ENCODE peak calls at places on chromosomes 12 and 14, in seven cellular contexts. O, V, N, X, D, I and B are unnamed samples.
A peak's percentile ranks its signal among the peaks of the same experiment; 100 is the strongest.

GRCh38 chr12:131950182-131950913 is 606 bp downstream of the EP400 start:
- DNase-seq in O (no peak), V (peak; percentile 17), N (peak; percentile 36), X (no peak), D (no peak), I (no peak), B (peak; percentile 39)

GRCh38 chr14:94481468-94482131 is 5.6 kb upstream of the SERPINA9 start:
- DNase-seq in O (no peak), V (peak; percentile 52), N (no peak), X (peak; percentile 9), D (no peak), I (no peak), B (no peak)

GRCh38 chr14:50659327-50659974 is 8.7 kb downstream of the SAV1 start:
- DNase-seq in O (no peak), V (peak; percentile 21), N (no peak), X (no peak), D (no peak), I (no peak), B (no peak)

GRCh38 chr12:8554451-8555195 is 13.9 kb upstream of the CLEC4E start:
- DNase-seq in O (no peak), V (peak; percentile 65), N (no peak), X (no peak), D (no peak), I (no peak), B (peak; percentile 55)

GRCh38 chr12:113396828-113397496 is 6.7 kb downstream of the SDS start:
- DNase-seq in O (no peak), V (no peak), N (no peak), X (no peak), D (no peak), I (no peak), B (no peak)

GRCh38 chr12:118213452-118213851 is 77.5 kb downstream of the PEBP1 start:
- DNase-seq in O (no peak), V (no peak), N (no peak), X (no peak), D (no peak), I (no peak), B (no peak)

GRCh38 chr12:95446511-95446910 is 27.4 kb upstream of the METAP2 start:
- DNase-seq in O (no peak), V (no peak), N (peak; percentile 48), X (no peak), D (no peak), I (peak; percentile 62), B (peak; percentile 80)

GRCh38 chr12:98572010-98572409 is 21.5 kb upstream of the SLC25A3 start:
- DNase-seq in O (peak; percentile 32), V (peak; percentile 6), N (no peak), X (no peak), D (no peak), I (no peak), B (peak; percentile 67)

GRCh38 chr12:113852695-113853490 is 113.2 kb downstream of the RBM19 start:
- DNase-seq in O (no peak), V (no peak), N (no peak), X (no peak), D (no peak), I (no peak), B (no peak)

GRCh38 chr14:48035836-48036235 is 360.4 kb upstream of the MDGA2 start:
- DNase-seq in O (no peak), V (no peak), N (no peak), X (no peak), D (no peak), I (no peak), B (peak; percentile 82)

GRCh38 chr14:52266179-52266578 is 1.3 kb upstream of the PTGDR start:
- DNase-seq in O (no peak), V (peak; percentile 45), N (no peak), X (peak; percentile 96), D (no peak), I (no peak), B (no peak)

GRCh38 chr12:1839464-1839863 is 19.1 kb downstream of the LRTM2 start:
- DNase-seq in O (no peak), V (no peak), N (no peak), X (no peak), D (no peak), I (no peak), B (no peak)

GRCh38 chr14:99258884-99259283 is 13.1 kb downstream of the BCL11B start:
- DNase-seq in O (no peak), V (no peak), N (no peak), X (no peak), D (no peak), I (no peak), B (no peak)

GRCh38 chr14:99260652-99261551 is 11.1 kb downstream of the BCL11B start:
- DNase-seq in O (no peak), V (no peak), N (no peak), X (no peak), D (no peak), I (no peak), B (no peak)

GRCh38 chr14:99260116-99260515 is 11.9 kb downstream of the BCL11B start:
- DNase-seq in O (no peak), V (no peak), N (no peak), X (no peak), D (no peak), I (no peak), B (no peak)

GRCh38 chr14:99258341-99258781 is 13.6 kb downstream of the BCL11B start:
- DNase-seq in O (no peak), V (no peak), N (no peak), X (no peak), D (no peak), I (no peak), B (peak; percentile 72)

GRCh38 chr14:99259327-99259726 is 12.7 kb downstream of the BCL11B start:
- DNase-seq in O (no peak), V (no peak), N (no peak), X (no peak), D (no peak), I (no peak), B (no peak)
- H3K4me3 ChIP-seq in O (no peak overlapping the region), V (no peak overlapping the region), N (no peak overlapping the region), X (peak overlapping the region; percentile 25), D (no peak overlapping the region), I (no peak overlapping the region), B (no peak overlapping the region)

GRCh38 chr12:58814036-58814435 is 106.3 kb downstream of the LRIG3 start:
- DNase-seq in O (no peak), V (no peak), N (no peak), X (no peak), D (no peak), I (no peak), B (peak; percentile 50)
- H3K4me3 ChIP-seq in O (no peak overlapping the region), V (no peak overlapping the region), N (no peak overlapping the region), X (no peak overlapping the region), D (no peak overlapping the region), I (no peak overlapping the region), B (no peak overlapping the region)

DNA sequence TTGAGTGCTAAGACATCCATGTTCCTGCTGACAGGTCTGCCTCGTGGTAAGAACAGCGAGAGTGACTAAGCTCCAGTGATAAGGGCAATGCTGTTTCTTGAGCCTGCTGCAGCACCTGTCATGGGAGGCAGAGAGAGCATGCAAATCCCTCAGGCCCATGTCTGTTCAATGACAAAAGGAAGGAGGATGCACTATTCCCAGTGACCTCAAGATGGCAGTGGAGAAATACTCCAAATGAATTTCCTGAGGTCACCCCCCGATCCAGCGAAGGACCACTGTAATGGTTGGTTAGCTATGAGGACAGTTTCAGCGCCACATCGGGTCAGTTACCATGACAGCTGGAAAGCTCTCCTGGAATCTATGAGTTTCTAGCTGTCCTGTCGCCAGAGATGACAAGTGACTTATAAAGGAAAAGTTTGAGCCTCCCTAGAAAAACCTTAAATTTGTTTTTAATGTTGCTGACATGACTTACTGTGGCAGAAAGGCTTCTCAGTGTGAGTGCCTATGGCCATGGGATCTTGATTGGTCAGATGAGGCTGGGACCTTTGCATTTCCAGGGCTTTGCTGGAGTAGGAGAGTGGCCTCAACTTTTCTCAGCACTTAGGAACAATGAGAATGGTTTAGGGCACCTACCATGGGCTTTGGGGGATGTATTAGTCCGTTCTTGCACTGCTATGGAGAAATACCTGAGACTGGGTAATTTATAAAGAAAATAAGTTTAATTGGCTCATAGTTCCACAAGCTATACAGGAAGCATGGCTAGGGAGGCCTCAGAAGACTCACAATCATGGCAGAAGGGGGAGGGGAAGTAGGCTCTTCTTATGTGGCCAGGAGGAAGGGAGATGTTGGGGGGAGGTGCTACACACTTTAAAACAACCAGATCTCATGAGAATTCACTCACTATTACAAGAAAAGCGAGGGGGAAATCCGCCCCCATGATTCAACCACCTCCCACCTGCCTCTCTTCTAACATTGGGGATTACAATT is 88.0 kb upstream of the TMEM260 start:
- DNase-seq in O (peak; percentile 21), V (peak; percentile 63), N (no peak), X (no peak), D (peak; percentile 16), I (peak; percentile 58), B (peak; percentile 97)
- H3K4me3 ChIP-seq in O (no peak overlapping the region), V (no peak overlapping the region), N (no peak overlapping the region), X (no peak overlapping the region), D (no peak overlapping the region), I (no peak overlapping the region), B (no peak overlapping the region)

GRCh38 chr12:68614772-68615171 is 4.1 kb downstream of the RAP1B start:
- DNase-seq in O (no peak), V (no peak), N (no peak), X (no peak), D (no peak), I (no peak), B (no peak)
- H3K4me3 ChIP-seq in O (no peak overlapping the region), V (no peak overlapping the region), N (no peak overlapping the region), X (no peak overlapping the region), D (no peak overlapping the region), I (no peak overlapping the region), B (no peak overlapping the region)

GRCh38 chr12:12086975-12087692 is 16.4 kb downstream of the BCL2L14 start:
- DNase-seq in O (no peak), V (no peak), N (no peak), X (no peak), D (no peak), I (no peak), B (peak; percentile 76)
- H3K4me3 ChIP-seq in O (no peak overlapping the region), V (no peak overlapping the region), N (no peak overlapping the region), X (no peak overlapping the region), D (no peak overlapping the region), I (no peak overlapping the region), B (peak overlapping the region; percentile 7)

GRCh38 chr14:99217066-99217465 is 54.9 kb downstream of the BCL11B start:
- DNase-seq in O (no peak), V (no peak), N (no peak), X (no peak), D (no peak), I (no peak), B (no peak)

GRCh38 chr14:99217556-99217955 is 54.4 kb downstream of the BCL11B start:
- DNase-seq in O (no peak), V (no peak), N (no peak), X (no peak), D (no peak), I (no peak), B (no peak)

GRCh38 chr14:99215277-99215676 is 56.7 kb downstream of the BCL11B start:
- DNase-seq in O (no peak), V (peak; percentile 25), N (no peak), X (peak; percentile 40), D (no peak), I (no peak), B (no peak)

GRCh38 chr14:99214701-99215100 is 57.3 kb downstream of the BCL11B start:
- DNase-seq in O (no peak), V (no peak), N (no peak), X (no peak), D (no peak), I (no peak), B (no peak)

DNA sequence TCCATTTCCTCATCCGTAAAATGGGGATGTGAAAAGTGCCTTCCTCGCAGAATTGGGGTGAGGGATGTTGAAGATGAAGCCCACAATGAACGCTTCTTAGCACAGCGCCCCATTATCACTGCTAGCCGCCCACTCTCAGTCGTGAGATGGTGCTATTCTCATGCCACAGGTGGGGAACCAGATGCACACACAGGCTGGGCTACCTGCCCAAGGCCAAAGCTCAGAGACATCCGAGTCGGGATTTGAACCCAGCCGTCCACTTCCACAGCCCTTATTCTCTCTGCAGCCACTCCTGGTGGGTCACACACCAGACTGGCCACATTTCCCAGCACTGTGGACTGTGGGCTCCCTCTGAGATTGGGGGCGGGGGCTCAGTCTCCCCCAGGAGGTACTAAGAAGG is 55.8 kb downstream of the BCL11B start:
- DNase-seq in O (no peak), V (no peak), N (no peak), X (no peak), D (no peak), I (no peak), B (no peak)
- H3K4me3 ChIP-seq in O (no peak overlapping the region), V (no peak overlapping the region), N (no peak overlapping the region), X (peak overlapping the region; percentile 17), D (no peak overlapping the region), I (no peak overlapping the region), B (no peak overlapping the region)